ENCODE peak calls at places on chromosomes 4 and X, in four cellular contexts. X is fibroblast of the aortic adventitia, E is lower lobe of right lung, N is fibroblast of pulmonary artery. C is an unnamed sample.

GRCh38 chrX:48996969-48997368 is 5.1 kb downstream of the GRIPAP1 start:
- DNase-seq in E (no peak), N (no peak), X (no peak), C (no peak)

GRCh38 chrX:110146521-110146920 is 143.6 kb downstream of the TMEM164 start:
- DNase-seq in X (peak; percentile 67), N (peak; percentile 67), E (no peak), C (peak; percentile 15)

GRCh38 chr4:78560296-78560963 is 8.9 kb downstream of the ANXA3 start:
- DNase-seq in X (peak; percentile 98), E (no peak), N (peak; percentile 90), C (peak; percentile 90)

GRCh38 chr4:182486895-182487294 is 243.7 kb downstream of the TENM3 start:
- DNase-seq in N (no peak), E (no peak), X (no peak), C (peak; percentile 2)

GRCh38 chrX:154541589-154541895 is 5.1 kb downstream of the G6PD start:
- DNase-seq in N (no peak), X (no peak), E (no peak), C (no peak)

GRCh38 chr4:57136281-57136680 is 26.1 kb upstream of the IGFBP7 start:
- DNase-seq in E (no peak), X (peak; percentile 60), N (peak; percentile 47), C (peak; percentile 72)

GRCh38 chr4:84366111-84366510 is 133.0 kb downstream of the NKX6-1 start:
- DNase-seq in N (no peak), X (no peak), E (no peak), C (no peak)

GRCh38 chrX:130799393-130799792 is 103.6 kb downstream of the ENOX2 start:
- DNase-seq in N (peak; percentile 14), X (peak; percentile 46), E (no peak), C (peak; percentile 18)

GRCh38 chr4:40289366-40290188 is 45.6 kb upstream of the CHRNA9 start:
- DNase-seq in E (no peak), N (no peak), X (peak; percentile 15), C (peak; percentile 12)

GRCh38 chr4:86026720-86027119 is 333.1 kb downstream of the MAPK10 start:
- DNase-seq in X (no peak), N (no peak), E (no peak), C (no peak)

DNA sequence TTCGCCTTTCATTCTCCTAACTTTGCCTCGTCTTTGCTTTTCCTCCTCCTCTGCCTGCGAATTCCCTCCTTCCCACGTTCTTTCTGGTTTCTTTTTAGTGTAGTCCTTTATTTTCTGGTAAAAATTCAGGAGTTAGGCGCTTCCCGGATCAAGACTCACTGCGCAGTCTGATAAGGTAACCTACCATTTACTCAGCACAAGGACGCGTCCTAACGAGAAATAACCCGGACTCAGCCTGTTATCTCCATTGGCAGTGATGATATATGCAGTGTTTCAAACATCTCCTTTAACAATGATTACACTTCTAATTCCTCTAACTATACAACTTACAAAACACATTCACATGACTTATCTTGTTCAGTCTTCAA is 357 bp upstream of the ETNPPL start:
- DNase-seq in E (no peak), X (no peak), N (peak; percentile 3), C (no peak)
- H3K4me3 ChIP-seq in E (peak overlapping the region; percentile 56), X (peak overlapping the region; percentile 62), N (peak overlapping the region; percentile 51), C (peak overlapping the region; percentile 61)

GRCh38 chrX:25853002-25853479 is 285.1 kb upstream of the MAGEB18 start:
- DNase-seq in X (no peak), E (no peak), N (no peak), C (no peak)
- H3K4me3 ChIP-seq in X (no peak overlapping the region), E (no peak overlapping the region), N (no peak overlapping the region), C (no peak overlapping the region)

GRCh38 chr4:75902352-75902751 is at the start of gene PPEF2:
- DNase-seq in N (no peak), E (no peak), X (no peak), C (no peak)
- H3K4me3 ChIP-seq in N (no peak within 1 kb of the TSS), E (no peak within 1 kb of the TSS), X (no peak within 1 kb of the TSS), C (no peak within 1 kb of the TSS)

DNA sequence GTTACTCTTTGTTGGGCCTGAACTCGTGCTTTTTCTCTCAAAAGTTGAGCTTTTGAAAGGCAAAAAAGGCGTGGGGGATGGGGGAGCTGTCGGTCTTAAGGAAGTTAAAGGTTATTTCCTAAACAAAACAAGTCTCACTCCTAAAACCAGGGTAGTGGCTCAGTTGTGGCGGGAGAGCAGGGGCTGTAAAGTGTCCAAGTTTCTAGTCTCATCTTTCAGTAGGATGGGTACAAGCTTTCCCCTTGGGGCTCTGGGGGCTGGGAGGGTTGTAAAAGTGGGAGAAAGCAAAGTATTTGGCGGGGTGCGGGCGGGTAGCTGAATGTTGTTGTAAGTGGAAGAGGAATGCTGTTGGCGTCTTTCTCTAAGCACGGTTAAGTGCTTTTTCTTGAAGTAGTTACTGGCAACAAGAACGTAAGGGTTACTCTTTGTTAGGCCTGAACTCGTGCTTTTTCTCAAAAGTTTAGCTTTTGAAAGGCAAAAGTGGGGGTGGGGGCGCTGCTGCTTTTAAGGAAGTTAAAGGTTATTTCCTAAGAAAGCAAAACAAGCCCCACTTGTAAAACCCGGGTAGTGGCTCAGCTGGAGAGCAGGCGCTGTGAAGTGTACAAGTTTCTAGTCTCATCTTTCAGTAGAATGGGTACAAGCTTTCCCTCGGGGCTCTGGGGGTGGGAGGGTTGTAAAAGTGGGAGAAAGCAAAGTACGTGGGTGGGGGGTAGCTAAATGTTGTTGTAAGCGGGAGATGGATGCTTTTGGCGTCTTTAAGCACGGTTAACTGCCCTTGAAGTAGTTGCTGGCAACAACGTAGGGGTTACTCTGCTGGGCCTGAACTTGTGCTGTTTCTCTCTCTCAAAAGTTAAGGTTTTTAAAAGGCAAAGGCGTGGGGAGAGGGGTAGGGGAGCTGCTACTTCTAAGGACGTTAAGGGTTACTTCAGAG is 1.1 kb upstream of the WDR1 start:
- DNase-seq in E (no peak), N (peak; percentile 50), X (peak; percentile 46), C (no peak)
- H3K4me3 ChIP-seq in E (peak overlapping the region; percentile 86), N (peak overlapping the region; percentile 69), X (peak overlapping the region; percentile 69), C (peak overlapping the region; percentile 63)

GRCh38 chrX:137052641-137053235 is 18.9 kb upstream of the GPR101 start:
- DNase-seq in N (no peak), X (no peak), E (no peak), C (no peak)
- H3K4me3 ChIP-seq in N (peak overlapping the region; percentile 52), X (peak overlapping the region; percentile 62), E (peak overlapping the region; percentile 45), C (peak overlapping the region; percentile 44)

DNA sequence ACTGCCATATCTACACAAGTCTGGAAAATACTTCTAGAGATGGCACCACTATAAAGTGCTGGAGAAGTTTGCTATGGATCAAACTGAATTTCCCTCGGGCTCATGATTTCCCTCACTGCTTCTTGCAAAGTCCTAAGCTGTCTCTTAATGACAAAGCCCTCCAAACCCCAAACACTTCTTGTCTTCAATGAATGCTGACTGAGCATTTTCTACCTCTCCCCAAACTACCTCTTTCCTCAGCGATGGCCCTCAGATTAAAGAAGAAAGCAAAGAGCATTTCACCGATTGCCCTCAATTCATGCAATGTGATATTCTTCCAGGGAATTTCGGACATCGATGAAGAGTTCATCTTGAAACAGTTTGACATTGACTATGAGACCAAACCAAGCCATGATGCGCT is 19.7 kb downstream of the FAM47E start:
- DNase-seq in N (no peak), E (no peak), X (no peak), C (no peak)
- H3K4me3 ChIP-seq in N (no peak overlapping the region), E (no peak overlapping the region), X (no peak overlapping the region), C (no peak overlapping the region)

GRCh38 chr4:94536649-94537464 is 85.1 kb downstream of the PDLIM5 start:
- DNase-seq in X (peak; percentile 61), N (peak; percentile 76), E (no peak), C (no peak)
- H3K4me3 ChIP-seq in X (no peak overlapping the region), N (no peak overlapping the region), E (no peak overlapping the region), C (no peak overlapping the region)

GRCh38 chr4:69764311-69764710 is 3.9 kb upstream of the SULT1B1 start:
- DNase-seq in N (peak; percentile 52), E (no peak), X (no peak), C (no peak)

GRCh38 chr4:69757464-69757863 is 3.0 kb downstream of the SULT1B1 start:
- DNase-seq in X (no peak), N (no peak), E (no peak), C (no peak)

GRCh38 chr4:69759189-69759604 is 1.2 kb downstream of the SULT1B1 start:
- DNase-seq in N (no peak), X (no peak), E (no peak), C (no peak)

GRCh38 chr4:69763233-69763632 is 2.8 kb upstream of the SULT1B1 start:
- DNase-seq in N (no peak), X (no peak), E (no peak), C (no peak)

GRCh38 chr4:69760455-69760854 is at the start of gene SULT1B1:
- DNase-seq in X (peak; percentile 81), E (peak; percentile 49), N (peak; percentile 81), C (peak; percentile 47)
- H3K4me3 ChIP-seq in X (peak within 1 kb of the TSS; percentile 15), E (peak within 1 kb of the TSS; percentile 29), N (peak within 1 kb of the TSS; percentile 27), C (no peak within 1 kb of the TSS)

C was measured in brain microvascular endothelial cell.